ENCODE peak calls at places on chromosomes 13 and 19, in four cellular contexts. B is sigmoid colon, W is tibial artery, A is tibial nerve. C is an unnamed sample. For H3K36me3, the result is how much of the 10 kb centered on the place peaks cover.

GRCh38 chr19:1250374-1251232 is 2.2 kb downstream of the MIDN start:
- DNase-seq in B (peak), W (no peak), A (no peak), C (peak)

GRCh38 chr13:109123971-109124370 is 494.6 kb downstream of the MYO16 start:
- DNase-seq in B (no peak), A (no peak), W (no peak), C (no peak)

GRCh38 chr13:34863360-34864135 is 78.5 kb upstream of the NBEA start:
- DNase-seq in A (no peak), B (no peak), W (no peak), C (no peak)

GRCh38 chr13:110390572-110390971 is 83.5 kb downstream of the COL4A2 start:
- DNase-seq in B (no peak), W (no peak), A (no peak), C (no peak)

GRCh38 chr13:67374391-67374790 is 144.3 kb upstream of the PCDH9 start:
- DNase-seq in B (no peak), A (no peak), W (no peak), C (no peak)

GRCh38 chr19:42028304-42029216 is 34.5 kb upstream of the ATP1A3 start:
- DNase-seq in A (no peak), W (no peak), B (no peak), C (no peak)

GRCh38 chr19:480016-480855 is 16.1 kb upstream of the MADCAM1 start:
- DNase-seq in W (peak), B (peak), A (peak), C (peak)

GRCh38 chr13:43933378-43933777 is 53.7 kb downstream of the LACC1 start:
- DNase-seq in W (no peak), A (no peak), B (no peak), C (no peak)

GRCh38 chr13:33265607-33266006 is 19.9 kb downstream of the STARD13 start:
- DNase-seq in B (no peak), W (no peak), A (no peak), C (no peak)

GRCh38 chr13:24280722-24281121 is 28.7 kb upstream of the C1QTNF9 start:
- DNase-seq in A (no peak), B (no peak), W (no peak), C (no peak)

GRCh38 chr13:93959796-93960533 is 519.5 kb downstream of the DCT start:
- DNase-seq in W (no peak), A (no peak), B (no peak), C (no peak)

GRCh38 chr19:13731147-13731964 is 33.0 kb upstream of the MRI1 start:
- DNase-seq in B (peak), W (peak), A (peak), C (peak)

GRCh38 chr19:32396046-32396652 is 9.4 kb upstream of the DPY19L3 start:
- DNase-seq in B (no peak), A (no peak), W (no peak), C (no peak)

GRCh38 chr13:40208517-40208916 is 457.9 kb downstream of the FOXO1 start:
- DNase-seq in W (no peak), A (no peak), B (no peak), C (no peak)

GRCh38 chr13:24672141-24673132 is 7.8 kb upstream of the ATP12A start:
- DNase-seq in W (no peak), A (no peak), B (no peak), C (no peak)

GRCh38 chr13:98224557-98224956 is 47.5 kb upstream of the RNF113B start:
- DNase-seq in B (no peak), W (no peak), A (no peak), C (no peak)

GRCh38 chr19:43956827-43957226 is 5.8 kb downstream of the ZNF221 start:
- DNase-seq in W (no peak), B (no peak), A (no peak), C (no peak)

GRCh38 chr13:99955747-99956472 is 15.7 kb downstream of the ZIC5 start:
- DNase-seq in W (no peak), A (no peak), B (no peak), C (no peak)

GRCh38 chr13:97386832-97387486 is 47.0 kb upstream of the RAP2A start:
- DNase-seq in B (peak), W (no peak), A (no peak), C (no peak)

GRCh38 chr13:42957881-42958280 is 34.2 kb downstream of the EPSTI1 start:
- DNase-seq in A (no peak), B (no peak), W (no peak), C (no peak)

GRCh38 chr19:29514525-29515232 is 11.1 kb upstream of the VSTM2B start:
- DNase-seq in A (no peak), B (no peak), W (no peak), C (no peak)

GRCh38 chr13:99677388-99677951 is 176.2 kb downstream of the TM9SF2 start:
- DNase-seq in A (no peak), B (no peak), W (no peak), C (no peak)

GRCh38 chr19:17486545-17486944 is 16.2 kb downstream of the SLC27A1 start:
- DNase-seq in W (no peak), A (no peak), B (no peak), C (no peak)

DNA sequence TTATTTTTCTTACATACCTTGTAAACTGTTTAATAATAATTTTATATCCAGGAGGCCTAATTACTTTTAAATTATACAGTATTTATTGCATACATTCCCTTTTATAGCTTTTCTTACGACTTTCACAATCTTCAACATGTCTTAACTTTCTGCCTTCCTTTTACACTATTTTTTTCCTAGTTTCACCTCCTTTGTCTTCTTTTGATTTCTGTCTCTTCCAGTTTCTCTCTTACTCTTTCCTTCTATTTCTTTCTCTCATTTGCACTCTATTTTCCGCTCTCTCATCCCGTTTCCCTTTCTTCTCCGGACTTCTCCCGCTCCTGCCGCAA is 11.5 kb downstream of the ZNF552 start:
- DNase-seq in A (no peak), W (no peak), B (no peak), C (no peak)
- H3K4me3 ChIP-seq in A (peak), W (peak), B (peak), C (peak)

DNA sequence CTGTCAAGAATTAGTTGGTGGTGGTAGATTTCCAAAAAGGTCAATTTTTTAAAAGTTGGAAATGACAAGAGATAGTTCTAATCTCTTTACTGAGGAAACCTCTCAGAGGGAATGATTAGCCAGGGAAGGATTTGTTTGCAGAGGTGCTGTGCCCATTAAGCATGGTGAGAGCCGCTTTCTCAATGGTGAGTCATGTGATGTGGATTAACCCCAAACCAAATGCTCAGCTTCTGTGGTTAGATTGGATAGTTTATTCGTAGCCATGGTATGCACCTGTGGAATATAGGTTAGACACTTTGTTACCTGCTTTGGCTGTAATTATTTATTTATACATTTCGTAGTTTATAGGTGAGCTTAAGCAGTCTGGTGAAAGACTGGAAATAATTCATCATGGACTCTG is 7.1 kb downstream of the HNRNPM start:
- DNase-seq in B (peak), A (no peak), W (no peak), C (no peak)
- H3K36me3 ChIP-seq in B (under half), A (under half), W (under half), C (under half)

GRCh38 chr19:11964496-11964857 is 363 bp upstream of the ZNF763 start:
- DNase-seq in B (peak), A (no peak), W (no peak), C (peak)
- H3K4me3 ChIP-seq in B (peak), A (peak), W (peak), C (peak)

GRCh38 chr19:49488863-49489537 is 1.6 kb downstream of the RPL13A start:
- DNase-seq in A (no peak), W (no peak), B (no peak), C (no peak)

GRCh38 chr19:49491804-49492572 is 4.2 kb upstream of the RPS11 start:
- DNase-seq in A (no peak), W (no peak), B (no peak), C (no peak)

GRCh38 chr19:49491030-49491803 is 3.8 kb downstream of the RPL13A start:
- DNase-seq in W (no peak), A (no peak), B (no peak), C (no peak)

GRCh38 chr19:49489601-49490167 is 2.3 kb downstream of the RPL13A start:
- DNase-seq in W (no peak), A (no peak), B (no peak), C (no peak)

DNA sequence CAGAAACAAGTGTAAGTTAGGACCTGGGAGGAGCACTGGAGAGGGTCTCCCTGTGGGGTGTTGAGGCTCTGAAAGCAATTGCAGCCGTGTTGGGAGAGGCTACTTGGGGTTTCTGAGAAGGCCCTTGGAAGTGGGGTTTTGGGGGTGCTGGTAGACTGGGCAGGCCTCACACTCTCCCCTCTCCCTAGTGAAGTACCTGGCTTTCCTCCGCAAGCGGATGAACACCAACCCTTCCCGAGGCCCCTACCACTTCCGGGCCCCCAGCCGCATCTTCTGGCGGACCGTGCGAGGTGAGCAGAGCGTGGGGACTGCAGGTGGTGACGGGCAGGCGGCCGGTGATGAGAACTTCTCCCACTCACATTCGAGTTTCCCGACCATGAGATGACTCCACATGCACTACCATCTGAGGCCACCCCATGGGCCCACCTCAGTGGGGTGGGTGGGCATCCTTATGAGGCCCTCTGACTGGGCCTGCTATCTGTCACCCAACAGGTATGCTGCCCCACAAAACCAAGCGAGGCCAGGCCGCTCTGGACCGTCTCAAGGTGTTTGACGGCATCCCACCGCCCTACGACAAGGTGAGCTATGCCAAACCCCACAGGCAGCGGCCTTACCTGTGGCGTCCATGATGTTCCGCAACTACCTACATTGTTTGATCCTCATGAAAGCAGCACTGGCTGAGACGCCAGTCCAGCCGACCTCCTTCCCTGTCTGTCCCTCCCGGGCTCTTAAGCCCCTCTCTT is 3.0 kb downstream of the RPL13A start:
- DNase-seq in A (no peak), B (no peak), W (no peak), C (no peak)
- H3K36me3 ChIP-seq in A (under half), B (under half), W (under half), C (half or more)

GRCh38 chr19:11479470-11480080 is 1.3 kb downstream of the ELAVL3 start:
- DNase-seq in W (no peak), A (no peak), B (no peak), C (no peak)

GRCh38 chr19:11480927-11481776 is at the start of gene ELAVL3:
- DNase-seq in W (no peak), A (no peak), B (no peak), C (no peak)

GRCh38 chr19:11480081-11480926 is 542 bp downstream of the ELAVL3 start:
- DNase-seq in W (no peak), B (no peak), A (no peak), C (no peak)

GRCh38 chr19:11478167-11479089 is 2.4 kb downstream of the ELAVL3 start:
- DNase-seq in A (no peak), B (no peak), W (no peak), C (no peak)

GRCh38 chr19:11479090-11479469 is 1.8 kb downstream of the ELAVL3 start:
- DNase-seq in B (no peak), A (no peak), W (no peak), C (no peak)
- H3K4me3 ChIP-seq in B (no peak), A (no peak), W (no peak), C (no peak)

DNA sequence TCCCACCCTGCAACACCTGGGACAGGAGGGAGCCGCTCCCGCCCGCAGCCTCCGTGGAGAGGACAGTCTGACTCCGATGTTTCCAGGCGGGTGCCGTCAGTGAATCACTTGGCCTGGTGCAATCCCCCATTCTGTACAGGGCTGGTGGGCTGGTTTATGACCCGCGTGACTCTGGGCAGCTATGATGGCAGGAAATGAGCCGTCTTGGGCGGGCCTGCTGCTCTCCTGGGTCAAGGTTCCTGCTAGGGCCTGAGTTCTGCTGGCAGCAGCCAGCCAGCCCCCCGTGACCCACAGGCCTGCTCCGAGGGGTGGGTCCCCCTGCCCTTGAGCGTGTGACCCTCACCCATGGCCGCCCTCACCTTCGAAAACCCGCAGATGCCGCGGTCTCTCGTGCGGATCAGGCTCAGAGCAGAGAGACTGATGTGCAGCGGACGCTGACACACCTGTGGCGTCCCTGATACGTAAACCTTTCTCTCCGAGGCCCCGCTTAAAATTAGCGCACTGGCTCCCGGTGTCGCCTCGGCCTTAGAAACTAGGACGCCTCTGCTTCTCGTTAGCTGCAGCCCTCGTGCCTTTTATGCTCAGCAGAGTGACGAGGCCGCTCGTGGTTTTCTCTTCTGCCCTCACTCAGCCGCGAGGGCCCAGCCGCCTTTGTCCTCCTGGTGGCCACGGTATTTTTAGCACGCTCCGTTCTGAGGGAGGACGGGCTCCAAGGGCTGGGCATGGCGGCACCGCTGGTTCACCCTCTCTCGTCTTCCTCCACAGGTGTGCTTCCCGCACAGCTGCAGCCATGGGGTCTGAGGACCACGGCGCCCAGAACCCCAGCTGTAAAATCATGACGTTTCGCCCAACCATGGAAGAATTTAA is 63.4 kb downstream of the KDM4B start:
- DNase-seq in A (no peak), B (no peak), W (no peak), C (no peak)
- H3K36me3 ChIP-seq in A (under half), B (under half), W (under half), C (under half)

GRCh38 chr19:58584498-58585441 is 11.6 kb upstream of the MZF1 start:
- DNase-seq in A (no peak), B (no peak), W (no peak), C (no peak)
- H3K4me3 ChIP-seq in A (no peak), B (no peak), W (no peak), C (no peak)

C was measured in heart left ventricle.